ENCODE peak calls at places on chromosomes 1 and 21, in ten cellular contexts. I is adipocyte; C is naive thymus-derived CD4-positive, alpha-beta T cell; P is right lobe of liver; J is OCI-LY7; K is adrenal gland; M is heart left ventricle; E is CD8-positive, alpha-beta memory T cell; D is aorta; R is left lung. Z is an unnamed sample. For H3K9me3, the result is how much of the 10 kb centered on the place peaks cover.

GRCh38 chr1:23177438-23178380 is 9.1 kb upstream of the LUZP1 start:
- DNase-seq in D (peak), I (peak), E (peak), C (no peak), R (peak), P (peak), J (peak), K (peak), M (peak), Z (peak)

GRCh38 chr1:154972517-154973343 is 1.8 kb upstream of the CKS1B start:
- DNase-seq in C (no peak), D (peak), P (peak), J (no peak), M (no peak), R (peak), I (peak), E (no peak), K (peak), Z (peak)

GRCh38 chr21:46100426-46100825 is 2.5 kb downstream of the COL6A2 start:
- DNase-seq in P (no peak), C (no peak), K (no peak), E (no peak), M (peak), R (no peak), I (peak), D (peak), J (no peak), Z (no peak)

GRCh38 chr21:43835861-43836260 is 29.2 kb upstream of the AGPAT3 start:
- DNase-seq in M (no peak), P (no peak), C (no peak), J (no peak), D (no peak), R (no peak), I (no peak), E (no peak), K (no peak), Z (no peak)

GRCh38 chr1:87867631-87868030 is 539.0 kb downstream of the LMO4 start:
- DNase-seq in M (no peak), E (no peak), K (no peak), J (no peak), D (no peak), C (no peak), I (no peak), P (no peak), R (no peak), Z (peak)

GRCh38 chr1:44780583-44781121 is 5.3 kb downstream of the RPS8 start:
- DNase-seq in K (no peak), D (peak), C (no peak), M (no peak), I (no peak), J (no peak), R (no peak), P (no peak), E (no peak), Z (no peak)

GRCh38 chr1:206540044-206540758 is 32.9 kb downstream of the RASSF5 start:
- DNase-seq in M (no peak), I (no peak), J (no peak), C (no peak), E (no peak), D (peak), K (peak), R (peak), P (peak), Z (no peak)

GRCh38 chr1:6519935-6520621 is 28.6 kb upstream of the PLEKHG5 start:
- DNase-seq in D (peak), M (peak), J (no peak), R (peak), I (peak), K (peak), C (no peak), P (peak), E (no peak), Z (peak)

GRCh38 chr1:185479781-185480180 is 162.7 kb upstream of the IVNS1ABP start:
- DNase-seq in D (no peak), R (no peak), K (no peak), C (no peak), J (no peak), P (no peak), E (no peak), I (no peak), M (no peak), Z (no peak)

GRCh38 chr1:42817440-42817767 is 207 bp upstream of the SVBP start:
- DNase-seq in K (no peak), C (no peak), J (no peak), I (no peak), M (no peak), R (no peak), D (no peak), E (no peak), P (no peak), Z (no peak)

GRCh38 chr1:216462061-216462775 is 39.0 kb upstream of the USH2A start:
- DNase-seq in M (no peak), R (no peak), K (no peak), E (no peak), C (no peak), J (no peak), D (no peak), P (no peak), I (peak), Z (no peak)

GRCh38 chr21:38712076-38712475 is 93.7 kb upstream of the ETS2 start:
- DNase-seq in C (no peak), K (no peak), P (no peak), J (peak), E (no peak), R (no peak), D (no peak), I (peak), M (no peak), Z (peak)

GRCh38 chr1:168396940-168397680 is 116.4 kb downstream of the TBX19 start:
- DNase-seq in C (no peak), J (no peak), E (no peak), K (no peak), P (no peak), D (no peak), R (no peak), I (peak), M (no peak), Z (peak)

GRCh38 chr1:59298710-59299346 is 1.9 kb downstream of the FGGY start:
- DNase-seq in E (no peak), R (no peak), D (no peak), M (no peak), J (no peak), K (no peak), C (no peak), I (no peak), P (no peak), Z (peak)

GRCh38 chr1:159823401-159823800 is 3.3 kb upstream of the SLAMF8 start:
- DNase-seq in E (no peak), D (no peak), M (no peak), P (no peak), K (no peak), C (no peak), J (no peak), R (no peak), I (no peak), Z (no peak)

GRCh38 chr1:47174621-47175020 is 15.2 kb downstream of the PDZK1IP1 start:
- DNase-seq in E (no peak), I (no peak), M (no peak), P (no peak), C (no peak), K (no peak), J (no peak), R (no peak), D (no peak), Z (no peak)

GRCh38 chr1:219834247-219834917 is 94.0 kb downstream of the SLC30A10 start:
- DNase-seq in E (no peak), K (no peak), R (no peak), P (no peak), C (no peak), I (no peak), D (no peak), J (no peak), M (no peak), Z (no peak)

GRCh38 chr1:234842726-234843641 is 233.0 kb upstream of the IRF2BP2 start:
- DNase-seq in D (no peak), E (peak), C (peak), R (no peak), P (no peak), I (no peak), M (no peak), J (peak), K (no peak), Z (no peak)

GRCh38 chr1:234841710-234842231 is 231.8 kb upstream of the IRF2BP2 start:
- DNase-seq in R (peak), K (peak), D (no peak), J (peak), I (peak), P (no peak), C (no peak), E (no peak), M (no peak), Z (no peak)

GRCh38 chr1:234840253-234840652 is 230.3 kb upstream of the IRF2BP2 start:
- DNase-seq in K (no peak), I (no peak), J (no peak), C (no peak), M (no peak), R (no peak), E (no peak), D (no peak), P (no peak), Z (no peak)

GRCh38 chr1:234839663-234840062 is 229.7 kb upstream of the IRF2BP2 start:
- DNase-seq in P (no peak), I (no peak), R (no peak), J (peak), E (no peak), M (no peak), D (no peak), C (no peak), K (no peak), Z (no peak)

GRCh38 chr1:234840843-234841242 is 230.9 kb upstream of the IRF2BP2 start:
- DNase-seq in E (no peak), I (no peak), P (no peak), C (no peak), J (no peak), M (no peak), R (no peak), K (no peak), D (no peak), Z (no peak)
- H3K9me3 ChIP-seq in E (under half), I (under half), P (under half), C (under half), J (under half), M (under half), R (under half), K (under half), D (under half), Z (under half)

GRCh38 chr1:240256836-240257503 is 165.3 kb downstream of the FMN2 start:
- DNase-seq in D (no peak), J (no peak), P (no peak), C (no peak), K (no peak), R (no peak), M (no peak), E (no peak), I (no peak), Z (no peak)

GRCh38 chr1:240258910-240259309 is 167.2 kb downstream of the FMN2 start:
- DNase-seq in K (no peak), M (no peak), C (no peak), R (no peak), J (no peak), E (no peak), P (no peak), D (no peak), I (peak), Z (no peak)

GRCh38 chr1:240254006-240254405 is 162.3 kb downstream of the FMN2 start:
- DNase-seq in R (no peak), K (no peak), C (no peak), E (no peak), J (no peak), P (no peak), D (peak), I (no peak), M (no peak), Z (no peak)

DNA sequence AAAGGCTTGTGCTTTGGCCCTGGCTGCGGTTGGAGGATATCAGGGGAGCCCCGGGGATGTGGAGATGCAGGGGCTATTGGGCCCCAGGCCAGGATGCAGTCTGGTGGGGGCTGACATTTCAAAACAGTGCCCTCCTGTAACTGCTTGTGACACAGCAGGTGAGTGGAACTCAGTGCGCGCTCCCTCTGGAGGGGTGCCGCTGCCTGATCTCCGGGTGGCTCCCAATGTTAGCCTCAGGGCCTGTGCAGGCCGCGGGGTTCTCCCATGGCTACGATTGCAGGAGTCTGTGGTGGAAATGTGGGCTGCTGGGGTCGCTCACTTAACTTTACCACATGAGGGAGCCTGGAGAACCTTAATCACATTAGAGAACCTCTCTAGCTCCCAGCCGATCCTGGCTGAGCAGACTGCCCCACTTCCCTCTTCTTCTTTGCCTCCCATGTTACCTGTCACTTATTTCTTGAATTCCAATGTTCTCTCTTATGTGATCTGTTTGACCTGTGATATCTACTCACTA is 163.2 kb downstream of the FMN2 start:
- DNase-seq in E (no peak), P (no peak), R (no peak), C (no peak), K (no peak), I (no peak), D (no peak), J (no peak), M (peak), Z (no peak)
- H3K9me3 ChIP-seq in E (under half), P (under half), R (under half), C (under half), K (under half), I (under half), D (under half), J (under half), M (under half), Z (under half)

GRCh38 chr1:2939041-2939552 is 82.2 kb upstream of the ACTRT2 start:
- DNase-seq in M (peak), E (no peak), J (no peak), D (peak), C (no peak), R (no peak), P (peak), I (no peak), K (no peak), Z (no peak)
- H3K9me3 ChIP-seq in M (under half), E (under half), J (under half), D (under half), C (under half), R (under half), P (under half), I (under half), K (under half), Z (under half)

DNA sequence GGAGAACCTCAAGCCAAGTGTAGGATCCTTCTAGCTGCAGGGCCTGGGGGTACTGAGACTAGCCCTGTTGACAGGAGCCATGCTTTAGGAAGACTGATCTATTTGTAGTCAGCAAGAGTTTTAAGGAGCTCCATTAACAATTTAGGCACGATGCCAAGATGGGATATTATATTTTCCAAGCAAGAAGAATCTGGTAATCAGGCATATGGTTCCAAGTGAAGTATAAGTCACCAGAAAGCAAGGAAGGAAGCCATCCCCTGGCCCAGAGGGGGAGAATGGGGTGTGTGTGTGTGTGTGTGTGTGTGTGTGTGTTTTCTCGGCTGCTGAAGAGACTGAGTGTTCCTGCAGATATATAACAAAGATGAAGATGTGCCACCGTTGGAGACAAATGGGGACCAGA is 7.1 kb downstream of the IFNAR2 start:
- DNase-seq in P (no peak), M (no peak), R (no peak), I (no peak), K (no peak), E (no peak), D (no peak), C (no peak), J (no peak), Z (no peak)
- H3K9me3 ChIP-seq in P (under half), M (under half), R (under half), I (under half), K (under half), E (under half), D (under half), C (under half), J (under half), Z (under half)

DNA sequence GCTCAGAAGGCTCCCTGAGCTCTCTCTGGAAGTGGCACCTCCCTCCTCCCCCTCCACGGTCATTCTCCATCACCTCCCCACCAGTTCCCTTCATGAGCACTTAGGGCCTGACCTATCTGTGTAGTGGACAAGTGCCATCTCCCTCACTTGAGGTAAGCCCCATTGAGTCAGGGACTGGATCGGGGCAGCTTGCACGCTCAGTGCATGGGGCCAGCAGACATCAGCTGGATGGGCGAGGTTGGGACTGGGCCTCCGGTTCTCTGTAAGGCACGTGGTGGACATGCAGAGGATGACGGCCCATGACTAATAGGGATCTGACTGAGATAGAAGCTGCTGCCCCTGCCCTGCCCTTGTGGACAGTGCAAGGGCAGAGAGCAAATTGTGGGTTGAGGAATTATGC is 120.3 kb upstream of the C1orf174 start:
- DNase-seq in J (no peak), C (no peak), E (no peak), D (no peak), M (no peak), K (no peak), R (no peak), I (no peak), P (no peak), Z (no peak)
- H3K9me3 ChIP-seq in J (under half), C (under half), E (under half), D (under half), M (under half), K (under half), R (under half), I (under half), P (under half), Z (under half)

DNA sequence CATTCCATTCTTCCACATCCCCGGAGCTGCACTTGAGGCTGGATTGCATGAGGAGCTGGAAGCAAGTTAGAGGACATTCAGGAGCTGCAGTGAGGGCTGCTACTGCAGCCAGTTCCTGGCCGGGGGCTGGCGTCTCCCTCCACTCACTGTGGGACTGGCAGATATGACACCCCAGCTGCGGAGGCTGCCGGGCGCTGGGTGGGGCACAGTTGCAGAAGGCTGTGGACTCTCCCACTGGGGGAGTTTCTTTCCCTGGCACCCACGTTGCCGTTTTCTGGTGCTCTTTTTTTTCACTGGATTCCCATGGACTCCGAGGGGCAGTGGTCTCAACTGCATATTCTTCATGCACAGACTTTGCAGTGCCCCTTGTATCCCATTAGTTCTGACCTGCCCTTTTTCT is 351.1 kb upstream of the AJAP1 start:
- DNase-seq in R (no peak), C (no peak), K (no peak), I (no peak), E (no peak), P (no peak), J (no peak), M (no peak), D (no peak), Z (no peak)
- H3K9me3 ChIP-seq in R (under half), C (under half), K (under half), I (under half), E (under half), P (under half), J (under half), M (under half), D (under half), Z (under half)

GRCh38 chr1:212903664-212904063 is 45.6 kb downstream of the FLVCR1 start:
- DNase-seq in C (no peak), E (no peak), I (peak), R (no peak), D (no peak), P (no peak), J (no peak), K (no peak), M (no peak), Z (no peak)
- H3K9me3 ChIP-seq in C (under half), E (under half), I (under half), R (under half), D (under half), P (under half), J (under half), K (under half), M (under half), Z (under half)